ENCODE peak calls at places on chromosomes 1 and 21, in seven cellular contexts. B is fibroblast of lung, O is right atrium auricular region, C is stomach, H is hepatocyte, L is right cardiac atrium, V is uterus. E is an unnamed sample. For H3K9me3, the result is how much of the 10 kb centered on the place peaks cover.

GRCh38 chr1:240027059-240027462 is 64.6 kb upstream of the FMN2 start:
- DNase-seq in B (peak), O (no peak), C (no peak), H (peak), L (no peak), V (no peak), E (no peak)

GRCh38 chr1:188706742-188707141 is 1770.9 kb downstream of the BRINP3 start:
- DNase-seq in B (peak), O (no peak), C (no peak), H (peak), L (no peak), V (no peak), E (no peak)

GRCh38 chr1:201184734-201185453 is 5.7 kb upstream of the IGFN1 start:
- DNase-seq in B (peak), O (peak), C (peak), H (peak), L (no peak), V (peak), E (no peak)

GRCh38 chr1:209625205-209625549 is 27.0 kb downstream of the LAMB3 start:
- DNase-seq in B (peak), O (no peak), C (no peak), H (no peak), L (no peak), V (no peak), E (no peak)

GRCh38 chr1:238370600-238370999 is 479.9 kb upstream of the ZP4 start:
- DNase-seq in B (no peak), O (no peak), C (no peak), H (peak), L (no peak), V (no peak), E (no peak)

GRCh38 chr1:156076609-156077429 is 5.4 kb downstream of the MEX3A start:
- DNase-seq in B (no peak), O (no peak), C (no peak), H (no peak), L (peak), V (peak), E (peak)

GRCh38 chr1:159580340-159580739 is 7.3 kb upstream of the APCS start:
- DNase-seq in B (no peak), O (no peak), C (no peak), H (no peak), L (no peak), V (no peak), E (no peak)

GRCh38 chr1:246608616-246609376 is 42.5 kb downstream of the CNST start:
- DNase-seq in B (peak), O (peak), C (peak), H (peak), L (peak), V (peak), E (peak)

GRCh38 chr1:59985901-59986735 is 59.5 kb upstream of the CYP2J2 start:
- DNase-seq in B (peak), O (no peak), C (no peak), H (peak), L (no peak), V (no peak), E (no peak)

GRCh38 chr21:45248893-45249381 is 38.8 kb downstream of the POFUT2 start:
- DNase-seq in B (peak), O (peak), C (no peak), H (no peak), L (peak), V (peak), E (peak)

GRCh38 chr1:73343947-73344346 is 854.0 kb downstream of the LRRIQ3 start:
- DNase-seq in B (no peak), O (no peak), C (no peak), H (no peak), L (no peak), V (no peak), E (no peak)

GRCh38 chr1:177185209-177185608 is 14.5 kb downstream of the BRINP2 start:
- DNase-seq in B (no peak), O (no peak), C (no peak), H (no peak), L (no peak), V (no peak), E (no peak)

GRCh38 chr21:29499734-29500343 is 201.1 kb downstream of the BACH1 start:
- DNase-seq in B (peak), O (no peak), C (no peak), H (no peak), L (no peak), V (no peak), E (no peak)

GRCh38 chr1:19096036-19096833 is 113.8 kb downstream of the UBR4 start:
- DNase-seq in B (peak), O (no peak), C (peak), H (peak), L (peak), V (no peak), E (no peak)

GRCh38 chr1:74570797-74571492 is 58.5 kb upstream of the LRRC53 start:
- DNase-seq in B (no peak), O (no peak), C (no peak), H (no peak), L (no peak), V (no peak), E (no peak)

GRCh38 chr1:107184888-107185287 is 44.0 kb downstream of the NTNG1 start:
- DNase-seq in B (no peak), O (no peak), C (no peak), H (no peak), L (no peak), V (no peak), E (no peak)

GRCh38 chr1:43564617-43565348 is 34.1 kb downstream of the PTPRF start:
- DNase-seq in B (no peak), O (no peak), C (no peak), H (no peak), L (no peak), V (no peak), E (no peak)

GRCh38 chr21:43609501-43610340 is 49.6 kb downstream of the HSF2BP start:
- DNase-seq in B (peak), O (no peak), C (peak), H (peak), L (peak), V (no peak), E (peak)

DNA sequence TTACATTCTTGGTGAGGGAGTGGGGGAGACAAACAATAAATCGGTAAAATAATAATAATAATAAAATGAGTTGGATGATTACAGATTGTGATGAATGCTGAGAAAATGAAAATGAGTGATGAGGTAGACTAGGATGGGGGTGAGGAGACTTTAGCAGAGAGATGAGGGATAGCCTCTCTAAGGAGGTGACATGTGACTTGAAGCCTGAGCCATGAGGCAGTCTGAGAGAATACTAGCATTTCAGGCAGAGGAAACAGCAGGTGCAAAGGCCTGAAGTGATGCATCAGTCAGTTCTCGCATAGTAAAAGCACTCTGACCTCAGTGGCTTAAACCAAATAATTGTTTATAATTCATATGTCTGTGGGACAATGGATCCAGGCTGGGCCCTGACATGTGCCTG is 181.2 kb downstream of the AGBL4 start:
- DNase-seq in B (no peak), O (no peak), C (no peak), H (no peak), L (no peak), V (no peak), E (no peak)
- H3K9me3 ChIP-seq in B (under half), O (under half), C (half or more), H (under half), L (under half), V (under half), E (under half)

GRCh38 chr1:58524353-58524945 is 22.1 kb downstream of the OMA1 start:
- DNase-seq in B (no peak), O (no peak), C (no peak), H (no peak), L (no peak), V (no peak), E (no peak)
- H3K27ac ChIP-seq in B (no peak), O (no peak), C (no peak), H (no peak), L (no peak), V (no peak), E (no peak)

GRCh38 chr1:2856076-2856390 is 54.5 kb upstream of the TTC34 start:
- DNase-seq in B (no peak), O (no peak), C (no peak), H (no peak), L (no peak), V (no peak), E (no peak)

GRCh38 chr1:2856821-2857290 is 55.4 kb upstream of the TTC34 start:
- DNase-seq in B (no peak), O (no peak), C (no peak), H (no peak), L (peak), V (no peak), E (no peak)

GRCh38 chr1:2859219-2859880 is 57.9 kb upstream of the TTC34 start:
- DNase-seq in B (no peak), O (no peak), C (no peak), H (no peak), L (no peak), V (no peak), E (no peak)

GRCh38 chr1:2858676-2859075 is 57.2 kb upstream of the TTC34 start:
- DNase-seq in B (no peak), O (no peak), C (no peak), H (no peak), L (no peak), V (no peak), E (no peak)

GRCh38 chr1:2857521-2857920 is 56.0 kb upstream of the TTC34 start:
- DNase-seq in B (no peak), O (no peak), C (no peak), H (no peak), L (no peak), V (no peak), E (no peak)
- H3K9me3 ChIP-seq in B (under half), O (under half), C (under half), H (under half), L (under half), V (under half), E (under half)

GRCh38 chr1:8406946-8407345 is 89.0 kb downstream of the SLC45A1 start:
- DNase-seq in B (no peak), O (no peak), C (no peak), H (no peak), L (no peak), V (no peak), E (no peak)
- H3K27ac ChIP-seq in B (peak), O (peak), C (peak), H (peak), L (peak), V (peak), E (peak)

GRCh38 chr1:4976859-4977440 is 322.5 kb downstream of the AJAP1 start:
- DNase-seq in B (no peak), O (peak), C (no peak), H (no peak), L (no peak), V (no peak), E (peak)

GRCh38 chr1:4972761-4973320 is 318.4 kb downstream of the AJAP1 start:
- DNase-seq in B (no peak), O (peak), C (no peak), H (no peak), L (no peak), V (no peak), E (peak)

GRCh38 chr1:4973341-4973740 is 318.9 kb downstream of the AJAP1 start:
- DNase-seq in B (no peak), O (no peak), C (no peak), H (no peak), L (no peak), V (no peak), E (peak)

GRCh38 chr1:4975856-4976255 is 321.4 kb downstream of the AJAP1 start:
- DNase-seq in B (no peak), O (no peak), C (no peak), H (no peak), L (no peak), V (no peak), E (peak)

DNA sequence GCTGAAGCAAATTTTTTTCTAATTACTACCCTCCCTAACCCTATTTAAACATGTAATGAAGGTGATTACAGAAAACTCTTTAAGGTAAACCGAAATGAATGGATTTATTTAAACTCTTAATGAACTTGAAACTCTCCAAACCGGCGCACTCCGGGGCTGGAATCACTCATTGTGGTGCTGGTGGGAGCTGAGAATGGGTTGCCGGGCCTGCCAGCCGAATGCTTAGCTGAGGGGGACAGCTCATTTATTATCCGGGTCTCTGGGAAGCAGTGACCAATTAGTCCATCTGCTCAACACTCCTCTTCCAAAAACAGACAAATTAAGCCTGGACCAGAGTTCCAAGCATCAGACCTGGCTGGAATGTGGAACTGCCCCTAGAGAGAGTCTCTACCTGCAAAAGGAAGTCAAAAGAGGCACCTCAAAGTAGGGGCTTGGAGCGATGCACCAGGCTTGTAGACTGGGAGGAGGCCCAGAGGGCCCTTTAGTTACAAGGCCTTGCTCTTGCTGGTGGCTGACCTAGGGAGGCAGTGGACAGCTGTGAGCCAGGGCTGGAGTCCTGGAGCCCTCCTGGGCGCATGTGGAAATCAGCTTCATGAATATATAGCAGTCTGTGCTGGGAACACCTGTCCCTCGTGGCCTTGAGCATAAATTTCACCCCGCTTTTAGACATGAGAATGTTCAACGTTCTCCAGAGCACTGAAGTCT is 320.7 kb downstream of the AJAP1 start:
- DNase-seq in B (no peak), O (no peak), C (no peak), H (no peak), L (no peak), V (no peak), E (no peak)
- H3K9me3 ChIP-seq in B (under half), O (under half), C (under half), H (under half), L (under half), V (under half), E (under half)

GRCh38 chr21:36830041-36830440 is 131.1 kb downstream of the SIM2 start:
- DNase-seq in B (no peak), O (no peak), C (no peak), H (no peak), L (no peak), V (no peak), E (no peak)
- H3K27ac ChIP-seq in B (no peak), O (no peak), C (no peak), H (no peak), L (no peak), V (no peak), E (no peak)

GRCh38 chr1:231019711-231020110 is 20.3 kb downstream of the FAM89A start:
- DNase-seq in B (no peak), O (no peak), C (no peak), H (no peak), L (no peak), V (no peak), E (no peak)
- H3K9me3 ChIP-seq in B (under half), O (under half), C (under half), H (under half), L (under half), V (under half), E (under half)

GRCh38 chr21:9837946-9838801 is 683.2 kb upstream of the TPTE start:
- DNase-seq in B (no peak), O (no peak), C (no peak), H (peak), L (no peak), V (no peak), E (peak)
- H3K27ac ChIP-seq in B (no peak), O (no peak), C (no peak), H (no peak), L (no peak), V (no peak), E (no peak)